ENCODE peak calls at places on chromosome 20, in four cellular contexts. X is Panc1, U is posterior cingulate gyrus, Z is HFFc6. H is an unnamed sample.
A peak's percentile ranks its signal among the peaks of the same experiment; 100 is the strongest.

GRCh38 chr20:3911956-3912355 is 22.8 kb downstream of the PANK2 start:
- DNase-seq in U (no peak), X (no peak), Z (no peak), H (no peak)

GRCh38 chr20:32040142-32040953 is 11.7 kb upstream of the HCK start:
- DNase-seq in X (no peak), U (no peak), Z (no peak), H (no peak)

GRCh38 chr20:44104807-44105517 is 82.0 kb downstream of the JPH2 start:
- DNase-seq in Z (peak; percentile 47), U (no peak), X (no peak), H (peak; percentile 43)

GRCh38 chr20:51833326-51833725 is 31.0 kb upstream of the SALL4 start:
- DNase-seq in X (no peak), Z (no peak), U (no peak), H (no peak)

GRCh38 chr20:36572701-36573102 is 695 bp upstream of the TGIF2 start:
- DNase-seq in X (no peak), Z (peak; percentile 36), U (peak; percentile 9), H (peak; percentile 50)

GRCh38 chr20:59616306-59616705 is 12.0 kb downstream of the PHACTR3 start:
- DNase-seq in U (no peak), X (no peak), Z (no peak), H (no peak)

GRCh38 chr20:58626076-58626475 is 25.0 kb upstream of the STX16 start:
- DNase-seq in U (no peak), X (no peak), Z (no peak), H (no peak)

GRCh38 chr20:45119556-45120266 is 4.6 kb downstream of the WFDC12 start:
- DNase-seq in U (no peak), X (no peak), Z (no peak), H (no peak)

GRCh38 chr20:63834545-63834880 is 3.4 kb upstream of the ZBTB46 start:
- DNase-seq in Z (no peak), X (no peak), U (no peak), H (no peak)

GRCh38 chr20:19212524-19213502 is at the start of gene SLC24A3:
- DNase-seq in X (no peak), Z (no peak), U (peak; percentile 89), H (no peak)

GRCh38 chr20:45235995-45236394 is 14.8 kb downstream of the SEMG2 start:
- DNase-seq in X (no peak), U (no peak), Z (no peak), H (peak; percentile 53)

GRCh38 chr20:38536310-38536709 is 44.7 kb upstream of the ADIG start:
- DNase-seq in U (no peak), X (no peak), Z (peak; percentile 78), H (no peak)

GRCh38 chr20:44707259-44707580 is 7.9 kb upstream of the CCN5 start:
- DNase-seq in X (no peak), U (no peak), Z (no peak), H (no peak)

GRCh38 chr20:15763344-15763743 is 809.9 kb downstream of the KIF16B start:
- DNase-seq in U (no peak), X (no peak), Z (no peak), H (no peak)

GRCh38 chr20:768426-768978 is at the start of gene SLC52A3:
- DNase-seq in X (no peak), Z (no peak), U (no peak), H (peak; percentile 97)

GRCh38 chr20:32356935-32357868 is 929 bp upstream of the ASXL1 start:
- DNase-seq in Z (peak; percentile 46), X (peak; percentile 35), U (no peak), H (peak; percentile 62)

GRCh38 chr20:16158090-16158975 is 414.9 kb downstream of the KIF16B start:
- DNase-seq in Z (no peak), X (no peak), U (peak; percentile 87), H (no peak)

GRCh38 chr20:59006864-59007757 is at the start of gene CTSZ:
- DNase-seq in U (peak; percentile 80), Z (no peak), X (no peak), H (peak; percentile 78)

GRCh38 chr20:17628101-17628841 is 53.8 kb downstream of the RRBP1 start:
- DNase-seq in Z (no peak), U (peak; percentile 49), X (no peak), H (no peak)

GRCh38 chr20:56606174-56606945 is 22.7 kb upstream of the TFAP2C start:
- DNase-seq in Z (no peak), X (no peak), U (peak; percentile 17), H (peak; percentile 79)

GRCh38 chr20:45890077-45890996 is 671 bp downstream of the NEURL2 start:
- DNase-seq in X (no peak), Z (peak; percentile 46), U (peak; percentile 91), H (peak; percentile 90)

GRCh38 chr20:51378171-51378928 is 164.2 kb downstream of the NFATC2 start:
- DNase-seq in Z (no peak), U (no peak), X (no peak), H (peak; percentile 27)

GRCh38 chr20:62269378-62269777 is 31.1 kb downstream of the OSBPL2 start:
- DNase-seq in U (no peak), X (no peak), Z (no peak), H (no peak)

GRCh38 chr20:56414842-56415765 is 3.0 kb downstream of the CASS4 start:
- DNase-seq in X (no peak), Z (peak; percentile 69), U (no peak), H (no peak)

GRCh38 chr20:20890751-20891150 is 178.3 kb upstream of the RALGAPA2 start:
- DNase-seq in Z (no peak), U (no peak), X (no peak), H (no peak)

GRCh38 chr20:24027229-24027628 is 38.6 kb upstream of the GGTLC1 start:
- DNase-seq in U (no peak), X (no peak), Z (no peak), H (no peak)

GRCh38 chr20:64116016-64116415 is 8.7 kb upstream of the NPBWR2 start:
- DNase-seq in X (no peak), Z (no peak), U (peak; percentile 78), H (no peak)

GRCh38 chr20:8492182-8492581 is 360.1 kb downstream of the PLCB1 start:
- DNase-seq in Z (no peak), X (no peak), U (no peak), H (no peak)

GRCh38 chr20:51258582-51259175 is 235.8 kb upstream of the KCNG1 start:
- DNase-seq in U (no peak), X (no peak), Z (peak; percentile 20), H (no peak)

GRCh38 chr20:35004749-35005462 is 49.2 kb downstream of the MYH7B start:
- DNase-seq in X (no peak), U (no peak), Z (no peak), H (no peak)

GRCh38 chr20:57514273-57514751 is 10.6 kb downstream of the CTCFL start:
- DNase-seq in X (peak; percentile 27), U (peak; percentile 80), Z (peak; percentile 39), H (peak; percentile 90)

GRCh38 chr20:35303735-35304431 is 11.7 kb upstream of the FAM83C start:
- DNase-seq in Z (peak; percentile 74), X (peak; percentile 91), U (peak; percentile 88), H (peak; percentile 99)

GRCh38 chr20:58986286-58986967 is 5.4 kb downstream of the NELFCD start:
- DNase-seq in Z (no peak), X (no peak), U (no peak), H (no peak)

GRCh38 chr20:51760905-51761544 is 7.2 kb downstream of the ATP9A start:
- DNase-seq in X (no peak), U (no peak), Z (peak; percentile 26), H (peak; percentile 89)

GRCh38 chr20:52859156-52859887 is 112.8 kb upstream of the TSHZ2 start:
- DNase-seq in Z (no peak), U (no peak), X (no peak), H (no peak)

GRCh38 chr20:33793011-33793931 is 17.9 kb upstream of the CHMP4B start:
- DNase-seq in X (no peak), Z (no peak), U (no peak), H (peak; percentile 37)

GRCh38 chr20:39990692-39991091 is 698.3 kb downstream of the MAFB start:
- DNase-seq in U (no peak), Z (no peak), X (no peak), H (no peak)

H was measured in HT-29.